ENCODE peak calls at places on chromosomes 12 and 14, in eight cellular contexts. G is mucosa of descending colon, Z is HFF-Myc, W is Calu3, F is uterus, P is adrenal gland, Y is astrocyte of the cerebellum, C is AG09319. B is an unnamed sample.

GRCh38 chr12:19759229-19759628 is 319.9 kb downstream of the AEBP2 start:
- DNase-seq in G (no peak), Z (no peak), W (no peak), F (no peak), P (no peak), Y (peak; percentile 80), C (peak; percentile 11), B (peak; percentile 59)

GRCh38 chr12:70719672-70720420 is 82.6 kb upstream of the PTPRB start:
- DNase-seq in G (peak; percentile 44), Z (no peak), W (peak; percentile 41), F (no peak), P (peak; percentile 33), Y (peak; percentile 13), C (peak; percentile 4), B (no peak)

GRCh38 chr14:104707629-104708595 is 16.1 kb upstream of the ADSS1 start:
- DNase-seq in G (no peak), Z (no peak), W (no peak), F (no peak), P (no peak), Y (no peak), C (no peak), B (no peak)

GRCh38 chr12:39764944-39765560 is 145.4 kb upstream of the ABCD2 start:
- DNase-seq in G (no peak), Z (peak; percentile 11), W (peak; percentile 3), F (no peak), P (no peak), Y (peak; percentile 28), C (peak; percentile 19), B (no peak)

GRCh38 chr12:81896771-81897170 is 137.6 kb upstream of the PPFIA2 start:
- DNase-seq in G (peak; percentile 1), Z (no peak), W (no peak), F (no peak), P (no peak), Y (no peak), C (no peak), B (no peak)

GRCh38 chr12:122048156-122048555 is 26.5 kb downstream of the BCL7A start:
- DNase-seq in G (no peak), Z (no peak), W (no peak), F (no peak), P (no peak), Y (no peak), C (no peak), B (no peak)

GRCh38 chr12:129665414-129665813 is 238.4 kb downstream of the TMEM132D start:
- DNase-seq in G (no peak), Z (no peak), W (no peak), F (no peak), P (no peak), Y (no peak), C (no peak), B (no peak)

GRCh38 chr12:84435682-84436081 is 476.9 kb downstream of the SLC6A15 start:
- DNase-seq in G (no peak), Z (no peak), W (no peak), F (no peak), P (no peak), Y (no peak), C (no peak), B (no peak)

GRCh38 chr12:30200864-30201263 is 417.1 kb upstream of the TMTC1 start:
- DNase-seq in G (no peak), Z (no peak), W (no peak), F (no peak), P (no peak), Y (no peak), C (no peak), B (no peak)

GRCh38 chr12:52049688-52050087 is 1.6 kb upstream of the NR4A1 start:
- DNase-seq in G (no peak), Z (no peak), W (no peak), F (no peak), P (no peak), Y (no peak), C (no peak), B (no peak)

GRCh38 chr12:52049286-52049685 is 2.0 kb upstream of the NR4A1 start:
- DNase-seq in G (no peak), Z (no peak), W (no peak), F (no peak), P (no peak), Y (no peak), C (no peak), B (no peak)

GRCh38 chr12:52050116-52050770 is 999 bp upstream of the NR4A1 start:
- DNase-seq in G (no peak), Z (no peak), W (no peak), F (no peak), P (peak; percentile 77), Y (no peak), C (no peak), B (no peak)

GRCh38 chr12:52052471-52053186 is 1.4 kb downstream of the NR4A1 start:
- DNase-seq in G (peak; percentile 79), Z (no peak), W (peak; percentile 34), F (no peak), P (no peak), Y (no peak), C (no peak), B (no peak)

GRCh38 chr12:52050771-52051541 is at the start of gene NR4A1:
- DNase-seq in G (peak; percentile 99), Z (peak; percentile 46), W (peak; percentile 97), F (peak; percentile 99), P (peak; percentile 98), Y (peak; percentile 84), C (peak; percentile 92), B (peak; percentile 60)
- TF ChIP-seq CTCF in G (peak; percentile 5), Z (no peak), W (no peak), F (no peak), P (no peak), Y (no peak), C (no peak), B (peak; percentile 25)

GRCh38 chr12:28265435-28266042 is 75.3 kb downstream of the CCDC91 start:
- DNase-seq in G (no peak), Z (no peak), W (no peak), F (no peak), P (no peak), Y (no peak), C (no peak), B (no peak)

GRCh38 chr12:28269851-28270250 is 79.6 kb downstream of the CCDC91 start:
- DNase-seq in G (no peak), Z (no peak), W (no peak), F (no peak), P (no peak), Y (no peak), C (no peak), B (no peak)

GRCh38 chr12:28268830-28269229 is 78.6 kb downstream of the CCDC91 start:
- DNase-seq in G (no peak), Z (no peak), W (no peak), F (no peak), P (no peak), Y (no peak), C (no peak), B (no peak)

DNA sequence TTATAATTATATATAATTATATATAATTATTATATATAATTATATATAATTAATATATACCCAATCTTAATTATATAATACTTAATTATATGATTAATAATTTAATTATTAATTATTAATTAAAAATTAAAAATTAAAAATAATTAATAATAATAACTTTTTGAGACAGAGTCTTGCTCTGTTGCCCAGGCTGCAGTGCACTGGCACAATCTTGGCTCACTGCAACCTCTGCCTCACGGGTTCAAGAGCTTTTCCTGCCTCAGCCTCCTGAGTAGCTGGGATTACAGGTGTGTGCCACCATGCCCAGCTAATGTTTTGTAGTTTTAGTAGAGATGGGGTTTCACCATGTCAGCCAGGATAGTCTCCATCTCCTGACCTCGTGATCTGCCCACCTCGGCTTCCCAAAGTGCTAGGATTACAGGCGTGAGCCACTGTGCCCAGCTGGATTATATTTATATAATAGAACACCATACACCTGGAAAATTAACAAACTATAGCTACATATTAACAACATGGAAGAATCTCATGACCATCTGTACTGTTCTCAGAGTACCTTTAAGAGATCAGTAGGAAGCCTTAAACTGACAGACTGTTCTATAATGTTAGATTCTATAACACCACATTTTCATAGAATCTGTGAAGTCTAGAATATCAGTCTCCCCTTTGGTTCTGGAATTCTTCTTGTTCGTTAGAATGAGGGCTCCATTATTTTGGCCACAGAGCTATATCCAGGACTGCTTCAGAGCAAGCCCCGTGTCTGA is 77.8 kb downstream of the CCDC91 start:
- DNase-seq in G (no peak), Z (no peak), W (no peak), F (no peak), P (no peak), Y (no peak), C (no peak), B (no peak)
- TF ChIP-seq CTCF in G (no peak), Z (no peak), W (no peak), F (no peak), P (no peak), Y (no peak), C (no peak), B (no peak)

DNA sequence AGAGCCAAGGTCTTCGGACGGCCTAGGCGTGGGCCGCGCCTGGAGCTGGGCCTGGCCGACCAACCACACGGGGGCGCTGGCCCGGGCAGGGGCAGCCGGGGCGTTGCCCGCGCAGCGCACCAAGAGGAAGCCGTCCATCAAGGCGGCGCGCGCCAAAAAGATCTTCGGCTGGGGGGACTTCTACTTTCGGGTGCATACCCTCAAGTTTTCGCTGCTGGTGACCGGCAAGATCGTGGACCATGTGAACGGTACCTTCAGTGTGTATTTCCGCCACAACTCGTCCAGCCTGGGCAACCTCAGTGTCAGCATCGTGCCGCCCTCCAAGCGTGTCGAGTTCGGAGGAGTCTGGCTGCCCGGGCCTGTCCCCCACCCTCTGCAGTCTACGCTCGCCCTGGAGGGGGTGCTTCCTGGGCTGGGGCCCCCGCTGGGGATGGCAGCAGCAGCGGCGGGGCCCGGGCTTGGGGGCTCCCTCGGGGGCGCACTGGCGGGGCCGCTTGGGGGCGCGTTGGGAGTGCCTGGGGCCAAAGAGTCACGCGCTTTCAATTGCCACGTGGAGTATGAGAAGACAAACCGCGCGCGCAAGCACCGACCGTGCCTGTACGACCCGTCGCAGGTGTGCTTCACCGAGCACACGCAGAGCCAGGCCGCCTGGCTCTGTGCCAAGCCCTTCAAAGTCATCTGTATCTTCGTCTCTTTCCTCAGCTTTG is 4.4 kb upstream of the SHMT2 start:
- DNase-seq in G (peak; percentile 69), Z (no peak), W (peak; percentile 63), F (no peak), P (no peak), Y (no peak), C (no peak), B (no peak)
- TF ChIP-seq CTCF in G (peak; percentile 84), Z (no peak), W (peak; percentile 56), F (peak; percentile 4), P (no peak), Y (peak; percentile 60), C (peak; percentile 6), B (peak; percentile 13)

DNA sequence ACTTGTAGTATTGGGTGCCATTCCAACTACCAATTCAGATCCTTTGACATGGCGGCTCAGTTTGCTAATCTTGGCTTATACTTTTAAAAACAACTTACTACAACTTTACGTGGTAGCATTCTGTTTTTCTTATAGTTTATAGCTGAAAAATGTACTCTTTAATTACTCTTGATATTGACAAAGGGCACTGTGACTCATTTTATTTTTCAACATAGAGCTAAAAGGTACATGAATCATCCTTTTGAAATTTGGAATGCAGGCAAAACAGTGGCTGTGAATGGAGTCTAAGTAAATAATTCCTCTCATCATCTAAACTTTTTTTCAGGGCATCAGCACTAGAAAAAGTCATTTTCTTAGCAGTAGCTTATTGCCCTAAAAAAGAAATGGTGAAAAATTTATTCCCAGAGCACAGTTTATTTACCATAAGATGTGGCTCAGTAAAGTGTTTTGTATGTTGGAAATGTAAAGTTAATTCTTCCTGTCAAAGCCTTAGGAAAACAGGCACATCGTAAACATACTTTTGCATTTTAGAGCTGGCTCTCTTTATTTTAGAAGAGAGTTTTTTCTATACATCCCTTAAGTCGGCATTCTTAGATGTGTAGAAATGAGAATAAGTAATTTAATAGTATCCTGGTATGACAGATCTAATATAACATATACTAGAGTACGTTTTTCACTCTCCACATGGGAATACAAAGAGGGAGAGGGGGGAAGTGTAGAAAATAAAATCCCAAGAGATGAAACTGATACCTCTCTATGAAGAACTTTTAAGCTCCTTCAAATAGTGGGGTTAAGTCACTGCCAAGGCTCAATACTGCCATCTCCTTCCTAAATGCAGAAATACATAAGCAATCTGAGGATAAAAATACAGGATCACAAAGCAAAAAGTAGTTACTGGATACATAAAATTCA is 55.2 kb downstream of the SLC25A21 start:
- DNase-seq in G (no peak), Z (peak; percentile 36), W (no peak), F (no peak), P (no peak), Y (peak; percentile 68), C (peak; percentile 63), B (peak; percentile 26)
- TF ChIP-seq CTCF in G (no peak), Z (peak; percentile 43), W (peak; percentile 20), F (no peak), P (no peak), Y (peak; percentile 69), C (peak; percentile 77), B (peak; percentile 58)

B was measured in BJ.